ENCODE peak calls at places on chromosomes 16 and 17, in eight cellular contexts. R is H1, H is SK-N-SH, W is IMR-90, D is A549, L is WTC11, P is HepG2, Y is GM12878. B is an unnamed sample.

GRCh38 chr16:55480228-55480655 is 1.2 kb downstream of the MMP2 start:
- DNase-seq in L (peak; percentile 44), P (no peak), H (peak; percentile 84), W (peak; percentile 93), R (no peak), Y (no peak), D (no peak), B (no peak)

GRCh38 chr17:27762527-27763305 is 37.6 kb downstream of the NOS2 start:
- DNase-seq in H (no peak), D (peak; percentile 48), R (no peak), P (no peak), L (peak; percentile 59), Y (no peak), W (peak; percentile 37), B (no peak)

GRCh38 chr17:76569607-76570279 is 15.9 kb downstream of the ST6GALNAC2 start:
- DNase-seq in Y (no peak), H (peak; percentile 41), D (peak; percentile 70), P (peak; percentile 92), R (no peak), L (no peak), W (no peak), B (no peak)

GRCh38 chr17:53912117-53912516 is 89.4 kb downstream of the KIF2B start:
- DNase-seq in R (no peak), P (peak; percentile 21), Y (no peak), W (no peak), L (no peak), H (no peak), D (no peak), B (no peak)

GRCh38 chr16:20765732-20766131 is 1.9 kb downstream of the ACSM3 start:
- DNase-seq in H (no peak), D (no peak), L (no peak), Y (no peak), R (no peak), W (no peak), P (no peak), B (no peak)

GRCh38 chr17:40564883-40565744 is at the start of gene CCR7:
- DNase-seq in W (no peak), P (no peak), D (no peak), R (no peak), H (no peak), L (no peak), Y (no peak), B (peak; percentile 73)

GRCh38 chr16:2968738-2969544 is at the start of gene PAQR4:
- DNase-seq in Y (peak; percentile 72), W (peak; percentile 81), P (peak; percentile 80), D (peak; percentile 91), L (peak; percentile 89), H (peak; percentile 98), R (no peak), B (peak; percentile 93)

GRCh38 chr16:51166116-51166515 is 15.0 kb upstream of the SALL1 start:
- DNase-seq in Y (no peak), W (no peak), H (no peak), P (no peak), L (no peak), R (no peak), D (no peak), B (no peak)

GRCh38 chr16:12899529-12900168 is 1.7 kb upstream of the SHISA9 start:
- DNase-seq in L (no peak), P (no peak), Y (no peak), R (no peak), H (no peak), D (no peak), W (no peak), B (no peak)

GRCh38 chr17:40545660-40546059 is 19.6 kb downstream of the CCR7 start:
- DNase-seq in W (no peak), H (no peak), P (no peak), L (peak; percentile 6), R (no peak), D (no peak), Y (no peak), B (no peak)

GRCh38 chr16:89924298-89924924 is 1.3 kb downstream of the TUBB3 start:
- DNase-seq in R (peak; percentile 75), P (peak; percentile 55), W (peak; percentile 44), D (peak; percentile 58), Y (no peak), L (peak; percentile 87), H (peak; percentile 67), B (peak; percentile 46)

GRCh38 chr16:86396918-86397317 is 113.4 kb upstream of the FOXF1 start:
- DNase-seq in W (peak; percentile 95), P (no peak), Y (no peak), L (no peak), R (no peak), H (no peak), D (no peak), B (no peak)

GRCh38 chr17:12545877-12546513 is 119.7 kb upstream of the MYOCD start:
- DNase-seq in R (peak; percentile 27), L (peak; percentile 49), W (peak; percentile 63), H (peak; percentile 45), P (peak; percentile 41), D (peak; percentile 75), Y (no peak), B (peak; percentile 38)

GRCh38 chr16:79648846-79649245 is 48.3 kb upstream of the MAF start:
- DNase-seq in D (no peak), Y (no peak), R (no peak), L (no peak), P (no peak), H (no peak), W (no peak), B (no peak)

GRCh38 chr16:2852003-2852730 is 5.8 kb downstream of the PRSS22 start:
- DNase-seq in P (no peak), W (no peak), Y (no peak), H (peak; percentile 34), D (no peak), R (no peak), L (no peak), B (no peak)

GRCh38 chr17:80647746-80648145 is 103.1 kb downstream of the RPTOR start:
- DNase-seq in P (no peak), L (no peak), R (no peak), W (peak; percentile 97), Y (no peak), D (no peak), H (no peak), B (no peak)

GRCh38 chr17:3886776-3887175 is 6.1 kb downstream of the CAMKK1 start:
- DNase-seq in D (no peak), Y (no peak), P (no peak), W (no peak), L (no peak), R (no peak), H (no peak), B (no peak)

GRCh38 chr17:42303694-42304093 is 15.4 kb downstream of the STAT5A start:
- DNase-seq in W (no peak), P (no peak), R (no peak), L (no peak), H (no peak), D (no peak), Y (no peak), B (no peak)

GRCh38 chr17:81002409-81003361 is 11.0 kb downstream of the CHMP6 start:
- DNase-seq in L (no peak), R (no peak), D (no peak), W (peak; percentile 63), H (peak; percentile 92), Y (no peak), P (no peak), B (peak; percentile 79)

DNA sequence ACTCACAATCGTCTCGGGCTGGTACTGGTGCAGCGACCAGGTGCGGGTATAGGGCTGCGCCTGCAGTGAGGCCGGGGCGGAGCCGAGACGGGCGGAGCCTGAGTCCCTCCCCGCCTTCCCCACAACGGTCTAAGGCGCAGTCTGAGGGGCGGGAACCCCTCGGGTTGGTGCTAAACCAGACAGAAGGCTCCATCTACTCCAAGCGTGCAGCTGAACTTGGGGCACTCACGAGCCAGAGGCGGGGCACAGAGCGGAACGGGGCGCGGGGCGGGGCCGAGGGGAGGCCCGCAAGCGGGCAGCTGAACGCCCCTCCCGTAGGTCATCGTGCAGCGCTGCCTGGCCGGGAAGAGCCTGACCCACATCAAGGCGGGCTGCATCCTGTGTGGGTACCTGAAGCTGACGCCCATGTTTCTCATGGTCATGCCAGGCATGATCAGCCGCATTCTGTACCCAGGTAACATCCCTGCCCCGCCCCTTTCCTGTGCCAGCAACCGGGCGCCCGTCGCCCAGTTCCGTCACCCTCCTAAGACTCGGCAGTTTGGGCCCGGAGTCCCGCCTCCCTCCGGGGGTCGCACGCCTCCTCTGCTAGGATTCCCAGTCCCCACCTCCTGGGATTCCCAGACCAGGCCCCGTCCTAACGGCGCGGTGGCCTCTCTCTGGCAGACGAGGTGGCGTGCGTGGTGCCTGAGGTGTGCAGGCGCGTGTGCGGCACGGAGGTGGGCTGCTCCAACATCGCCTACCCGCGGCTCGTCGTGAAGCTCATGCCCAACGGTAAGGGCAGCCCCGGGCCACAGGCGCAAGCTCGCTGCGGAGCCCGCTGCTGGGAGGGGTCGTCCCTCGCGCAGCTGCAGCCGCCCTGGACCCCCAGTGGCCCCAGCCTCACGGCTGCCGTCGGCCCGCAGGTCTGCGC is 5.1 kb downstream of the SLC5A2 start:
- DNase-seq in L (peak; percentile 78), D (peak; percentile 26), Y (no peak), R (no peak), P (no peak), H (peak; percentile 91), W (peak; percentile 28), B (no peak)
- TF ChIP-seq USF2 in L (peak; percentile 12), D (no peak), Y (no peak), R (no peak), P (no peak), H (no peak), W (no peak), B (no peak)

GRCh38 chr17:50195196-50195865 is 6.1 kb downstream of the COL1A1 start:
- DNase-seq in W (peak; percentile 74), P (no peak), L (no peak), Y (no peak), R (no peak), D (no peak), H (no peak), B (no peak)
- TF ChIP-seq CTCF in W (peak; percentile 37), P (peak; percentile 28), L (no peak), Y (peak; percentile 5), R (peak; percentile 33), D (peak; percentile 8), H (peak; percentile 48), B (peak; percentile 20)

GRCh38 chr16:74606521-74607309 is at the start of gene GLG1:
- DNase-seq in H (peak; percentile 95), P (peak; percentile 85), W (peak; percentile 89), D (peak; percentile 91), L (peak; percentile 90), Y (peak; percentile 51), R (peak; percentile 74), B (peak; percentile 90)
- TF ChIP-seq USF2 in H (no peak), P (no peak), W (no peak), D (no peak), L (no peak), Y (no peak), R (no peak), B (no peak)

GRCh38 chr16:70304892-70305448 is 6.0 kb downstream of the DDX19B start:
- DNase-seq in Y (no peak), H (no peak), R (no peak), W (no peak), P (no peak), L (no peak), D (no peak), B (no peak)
- TF ChIP-seq CTCF in Y (no peak), H (no peak), R (no peak), W (no peak), P (no peak), L (no peak), D (no peak), B (no peak)

B was measured in K562.